ENCODE peak calls at places on chromosomes 2 and 18, in four cellular contexts. Z, X, V and U are unnamed samples. For H3K9me1, the result is how much of the 10 kb centered on the place peaks cover.

GRCh38 chr2:206962966-206963365 is 23.6 kb downstream of the CPO start:
- DNase-seq in Z (no peak), X (no peak), V (no peak), U (no peak)

GRCh38 chr18:77111449-77112160 is 21.0 kb downstream of the MBP start:
- DNase-seq in Z (no peak), X (no peak), V (no peak), U (no peak)

GRCh38 chr18:59742325-59743111 is 45.3 kb upstream of the CCBE1 start:
- DNase-seq in Z (no peak), X (peak), V (no peak), U (no peak)

GRCh38 chr2:11342561-11343343 is 1.7 kb downstream of the ROCK2 start:
- DNase-seq in Z (peak), X (peak), V (peak), U (no peak)

GRCh38 chr18:56889621-56890020 is 238.5 kb downstream of the WDR7 start:
- DNase-seq in Z (no peak), X (no peak), V (no peak), U (no peak)

GRCh38 chr18:78721986-78722385 is 257.6 kb upstream of the SALL3 start:
- DNase-seq in Z (no peak), X (no peak), V (no peak), U (no peak)

GRCh38 chr18:38042496-38042895 is 476.9 kb upstream of the CELF4 start:
- DNase-seq in Z (no peak), X (no peak), V (no peak), U (no peak)

GRCh38 chr2:105761931-105762515 is 17.3 kb downstream of the NCK2 start:
- DNase-seq in Z (no peak), X (peak), V (no peak), U (no peak)

GRCh38 chr2:30178618-30179404 is 32.0 kb downstream of the YPEL5 start:
- DNase-seq in Z (peak), X (peak), V (peak), U (no peak)

GRCh38 chr2:239157269-239157668 is 243.6 kb downstream of the HDAC4 start:
- DNase-seq in Z (no peak), X (no peak), V (no peak), U (no peak)

GRCh38 chr2:239039479-239039861 is 191.6 kb downstream of the TWIST2 start:
- DNase-seq in Z (no peak), X (no peak), V (no peak), U (no peak)

GRCh38 chr2:148253716-148254115 is 232.8 kb downstream of the MBD5 start:
- DNase-seq in Z (no peak), X (peak), V (peak), U (peak)

GRCh38 chr2:112750560-112750843 is 13.9 kb downstream of the CKAP2L start:
- DNase-seq in Z (no peak), X (peak), V (no peak), U (no peak)

GRCh38 chr2:207558106-207558505 is 28.3 kb downstream of the CREB1 start:
- DNase-seq in Z (no peak), X (peak), V (no peak), U (no peak)

GRCh38 chr2:127604986-127605385 is 41.0 kb upstream of the GPR17 start:
- DNase-seq in Z (no peak), X (no peak), V (no peak), U (no peak)

GRCh38 chr18:9615280-9615797 is 980 bp upstream of the PPP4R1 start:
- DNase-seq in Z (no peak), X (no peak), V (no peak), U (no peak)

GRCh38 chr2:237996041-237996593 is 29.3 kb downstream of the UBE2F start:
- DNase-seq in Z (no peak), X (peak), V (no peak), U (no peak)

GRCh38 chr2:237196866-237197618 is 111.4 kb downstream of the COPS8 start:
- DNase-seq in Z (no peak), X (peak), V (no peak), U (no peak)

GRCh38 chr2:41781082-41781481 is 266.7 kb upstream of the PKDCC start:
- DNase-seq in Z (no peak), X (no peak), V (no peak), U (no peak)

GRCh38 chr2:57207191-57207590 is 839.4 kb upstream of the VRK2 start:
- DNase-seq in Z (no peak), X (no peak), V (no peak), U (no peak)

GRCh38 chr2:148493822-148494563 is 150.6 kb upstream of the EPC2 start:
- DNase-seq in Z (no peak), X (no peak), V (no peak), U (no peak)

GRCh38 chr18:65544701-65545100 is 206.1 kb upstream of the CDH7 start:
- DNase-seq in Z (no peak), X (no peak), V (no peak), U (no peak)

GRCh38 chr2:234448506-234449169 is 48.2 kb downstream of the ARL4C start:
- DNase-seq in Z (no peak), X (no peak), V (no peak), U (no peak)

GRCh38 chr2:197498937-197499593 is 575 bp downstream of the HSPD1 start:
- DNase-seq in Z (peak), X (peak), V (peak), U (no peak)

GRCh38 chr2:26035110-26035728 is 1.3 kb downstream of the RAB10 start:
- DNase-seq in Z (no peak), X (peak), V (peak), U (no peak)

GRCh38 chr2:127610561-127610960 is 35.4 kb upstream of the GPR17 start:
- DNase-seq in Z (no peak), X (no peak), V (no peak), U (no peak)

GRCh38 chr2:112869258-112869842 is 32.8 kb upstream of the IL1B start:
- DNase-seq in Z (peak), X (peak), V (peak), U (peak)

GRCh38 chr2:147275943-147276342 is 568.9 kb upstream of the ACVR2A start:
- DNase-seq in Z (no peak), X (no peak), V (no peak), U (no peak)

GRCh38 chr2:222862915-222863544 is 2.2 kb downstream of the ACSL3 start:
- DNase-seq in Z (no peak), X (no peak), V (no peak), U (no peak)

GRCh38 chr2:186440506-186440905 is 45.6 kb upstream of the ZC3H15 start:
- DNase-seq in Z (no peak), X (no peak), V (peak), U (no peak)

GRCh38 chr2:197089659-197090058 is 163.2 kb upstream of the PGAP1 start:
- DNase-seq in Z (no peak), X (no peak), V (no peak), U (no peak)

GRCh38 chr2:201070966-201071304 is 536 bp downstream of the HYCC2 start:
- DNase-seq in Z (no peak), X (no peak), V (no peak), U (no peak)

GRCh38 chr2:98514096-98514639 is 69.5 kb downstream of the INPP4A start:
- DNase-seq in Z (no peak), X (no peak), V (no peak), U (no peak)

GRCh38 chr18:3447035-3447894 is 2.7 kb upstream of the TGIF1 start:
- DNase-seq in Z (peak), X (peak), V (peak), U (no peak)

GRCh38 chr2:235605306-235605998 is 111.6 kb downstream of the AGAP1 start:
- DNase-seq in Z (no peak), X (peak), V (peak), U (peak)

GRCh38 chr2:42795871-42796301 is 3.5 kb upstream of the HAAO start:
- DNase-seq in Z (no peak), X (peak), V (peak), U (peak)
- H2AFZ ChIP-seq in Z (no peak), X (peak), V (peak), U (peak)

GRCh38 chr2:119746836-119747235 is 12.9 kb upstream of the PTPN4 start:
- DNase-seq in Z (no peak), X (peak), V (no peak), U (no peak)
- H3K9me1 ChIP-seq in Z (under half), X (under half), V (under half), U (under half)

GRCh38 chr2:232689152-232689910 is 7.8 kb upstream of the GIGYF2 start:
- DNase-seq in Z (no peak), X (peak), V (peak), U (no peak)

GRCh38 chr2:232697807-232698110 is 628 bp downstream of the GIGYF2 start:
- DNase-seq in Z (peak), X (no peak), V (no peak), U (no peak)

GRCh38 chr2:232697059-232697806 is at the start of gene GIGYF2:
- DNase-seq in Z (peak), X (peak), V (peak), U (peak)

GRCh38 chr2:232696609-232697058 is 497 bp upstream of the GIGYF2 start:
- DNase-seq in Z (no peak), X (no peak), V (no peak), U (no peak)

GRCh38 chr2:232693344-232693743 is 3.8 kb upstream of the GIGYF2 start:
- DNase-seq in Z (no peak), X (no peak), V (no peak), U (no peak)
- H2AFZ ChIP-seq in Z (no peak), X (no peak), V (no peak), U (no peak)

GRCh38 chr18:75337348-75337747 is 90.2 kb downstream of the SMIM21 start:
- DNase-seq in Z (no peak), X (no peak), V (no peak), U (no peak)
- H3K9me1 ChIP-seq in Z (under half), X (under half), V (under half), U (under half)

GRCh38 chr2:182903566-182903965 is 37.1 kb upstream of the FRZB start:
- DNase-seq in Z (no peak), X (no peak), V (no peak), U (no peak)

GRCh38 chr2:182907081-182907830 is 40.8 kb upstream of the FRZB start:
- DNase-seq in Z (peak), X (peak), V (peak), U (no peak)

GRCh38 chr2:182901748-182902147 is 35.3 kb upstream of the FRZB start:
- DNase-seq in Z (no peak), X (no peak), V (no peak), U (no peak)

GRCh38 chr2:182904844-182905243 is 38.4 kb upstream of the FRZB start:
- DNase-seq in Z (no peak), X (no peak), V (no peak), U (no peak)

DNA sequence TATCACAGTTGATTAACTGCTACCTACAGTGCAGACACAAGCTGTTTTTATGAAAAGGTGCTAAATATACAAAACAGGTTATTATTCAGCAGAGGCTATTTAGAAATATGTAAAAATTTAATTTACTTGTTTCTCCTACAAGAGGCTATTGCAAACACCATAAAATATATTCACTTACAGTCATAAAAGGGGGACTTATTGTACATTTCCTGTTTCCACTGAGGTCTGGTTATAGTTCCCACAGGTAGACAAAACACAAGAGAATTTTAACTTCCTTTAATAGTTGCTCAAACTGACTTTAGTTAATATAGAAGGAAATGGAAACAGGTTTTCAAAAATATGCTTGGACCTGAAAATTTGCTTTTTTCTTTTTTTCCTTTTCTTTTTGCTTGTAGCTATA is 40.0 kb upstream of the FRZB start:
- DNase-seq in Z (no peak), X (no peak), V (no peak), U (no peak)
- H2AFZ ChIP-seq in Z (no peak), X (no peak), V (no peak), U (no peak)

GRCh38 chr2:23940976-23941605 is 828 bp downstream of the UBXN2A start:
- DNase-seq in Z (peak), X (peak), V (peak), U (no peak)
- H3K9me1 ChIP-seq in Z (under half), X (under half), V (under half), U (under half)

GRCh38 chr2:184444623-184445223 is 153.6 kb upstream of the ZNF804A start:
- DNase-seq in Z (no peak), X (no peak), V (no peak), U (no peak)
- H2AFZ ChIP-seq in Z (no peak), X (no peak), V (no peak), U (no peak)

GRCh38 chr18:22643731-22644130 is 226.0 kb upstream of the CTAGE1 start:
- DNase-seq in Z (no peak), X (peak), V (no peak), U (no peak)
- H3K9me1 ChIP-seq in Z (under half), X (under half), V (under half), U (under half)

GRCh38 chr2:219642465-219643083 is 15.1 kb downstream of the SLC4A3 start:
- DNase-seq in Z (peak), X (peak), V (peak), U (peak)

GRCh38 chr2:219642064-219642444 is 14.6 kb downstream of the SLC4A3 start:
- DNase-seq in Z (no peak), X (no peak), V (no peak), U (no peak)

GRCh38 chr2:219641390-219642063 is 14.1 kb downstream of the SLC4A3 start:
- DNase-seq in Z (no peak), X (no peak), V (no peak), U (no peak)

GRCh38 chr2:219643788-219644398 is 16.5 kb downstream of the SLC4A3 start:
- DNase-seq in Z (no peak), X (no peak), V (no peak), U (no peak)

DNA sequence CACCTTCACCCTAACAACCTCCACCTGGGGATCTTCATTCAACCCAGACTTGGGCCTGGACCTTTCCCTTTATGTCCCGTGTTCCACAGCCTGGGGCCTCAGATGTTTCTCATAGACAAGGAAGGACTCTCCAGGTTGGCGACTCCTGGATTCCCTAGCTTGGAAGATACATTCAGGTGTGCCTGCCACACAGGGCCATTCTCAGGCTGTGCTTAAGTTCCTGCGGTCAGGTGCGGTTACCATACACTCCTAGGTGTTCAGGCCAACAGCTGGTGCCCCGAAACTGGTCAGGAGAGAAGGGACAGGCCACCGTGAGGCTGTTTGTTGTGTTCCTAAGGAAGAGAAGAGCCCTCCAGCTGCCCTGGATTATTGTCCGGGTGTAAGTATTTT is 15.6 kb downstream of the SLC4A3 start:
- DNase-seq in Z (no peak), X (no peak), V (no peak), U (no peak)
- H2AFZ ChIP-seq in Z (peak), X (no peak), V (no peak), U (no peak)

DNA sequence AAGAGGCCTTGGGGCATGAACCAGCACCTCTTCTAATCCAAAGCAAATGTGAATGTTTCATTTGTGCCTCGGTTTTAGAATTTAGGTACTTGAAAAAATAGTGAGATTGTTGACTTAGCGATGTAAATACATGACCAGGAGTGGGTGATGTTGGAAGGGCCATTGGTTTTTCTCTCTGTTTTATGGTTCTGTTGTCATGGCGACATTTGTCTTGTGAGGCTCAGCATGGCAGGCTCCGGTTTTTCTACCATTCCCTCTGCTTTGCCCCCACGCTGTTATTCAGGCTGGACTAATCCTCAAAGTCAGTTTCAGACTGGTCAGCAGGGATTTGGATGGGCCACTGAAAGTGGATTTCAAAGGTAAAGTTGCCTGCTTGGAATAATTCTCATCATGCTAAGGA is 255.4 kb downstream of the ALPK2 start:
- DNase-seq in Z (no peak), X (no peak), V (no peak), U (no peak)
- H3K9me1 ChIP-seq in Z (under half), X (under half), V (under half), U (under half)